ENCODE peak calls at places on chromosomes 4 and X, in six cellular contexts. One of them, this sample, is unnamed.
A peak's percentile ranks its signal among the peaks of the same experiment; 100 is the strongest.

GRCh38 chr4:152696764-152697250 is 17.0 kb upstream of the TMEM154 start:
- DNase-seq in effector memory CD4-positive, alpha-beta T cell: peak; percentile 12
- DNase-seq in GM13976: peak; percentile 83
- DNase-seq in stimulated activated CD8-positive, alpha-beta memory T cell treated with anti-CD3 and anti-CD28 coated beads, Interleukin-7, amount 100 ng/mL, for 24 hours: no peak
- DNase-seq in M059J: peak; percentile 83
- DNase-seq in caudate nucleus: no peak
- DNase-seq in this sample: no peak

GRCh38 chr4:80071643-80072606 is 1.1 kb downstream of the ANTXR2 start:
- DNase-seq in effector memory CD4-positive, alpha-beta T cell: peak; percentile 35
- DNase-seq in M059J: peak; percentile 41
- DNase-seq in stimulated activated CD8-positive, alpha-beta memory T cell treated with anti-CD3 and anti-CD28 coated beads, Interleukin-7, amount 100 ng/mL, for 24 hours: peak; percentile 22
- DNase-seq in GM13976: peak; percentile 43
- DNase-seq in caudate nucleus: no peak
- DNase-seq in this sample: peak; percentile 31

GRCh38 chr4:158193171-158193749 is 17.0 kb upstream of the TMEM144 start:
- DNase-seq in stimulated activated CD8-positive, alpha-beta memory T cell treated with anti-CD3 and anti-CD28 coated beads, Interleukin-7, amount 100 ng/mL, for 24 hours: no peak
- DNase-seq in effector memory CD4-positive, alpha-beta T cell: no peak
- DNase-seq in GM13976: peak; percentile 21
- DNase-seq in M059J: peak; percentile 43
- DNase-seq in caudate nucleus: no peak
- DNase-seq in this sample: no peak

GRCh38 chr4:76095568-76095967 is 21.1 kb downstream of the ART3 start:
- DNase-seq in M059J: no peak
- DNase-seq in stimulated activated CD8-positive, alpha-beta memory T cell treated with anti-CD3 and anti-CD28 coated beads, Interleukin-7, amount 100 ng/mL, for 24 hours: no peak
- DNase-seq in GM13976: no peak
- DNase-seq in effector memory CD4-positive, alpha-beta T cell: no peak
- DNase-seq in caudate nucleus: no peak
- DNase-seq in this sample: no peak

GRCh38 chr4:120801171-120801758 is 121.3 kb downstream of the PRDM5 start:
- DNase-seq in M059J: peak; percentile 41
- DNase-seq in effector memory CD4-positive, alpha-beta T cell: no peak
- DNase-seq in GM13976: no peak
- DNase-seq in caudate nucleus: peak; percentile 4
- DNase-seq in stimulated activated CD8-positive, alpha-beta memory T cell treated with anti-CD3 and anti-CD28 coated beads, Interleukin-7, amount 100 ng/mL, for 24 hours: no peak
- DNase-seq in this sample: no peak

GRCh38 chr4:40992472-40993298 is 221.7 kb downstream of the APBB2 start:
- DNase-seq in caudate nucleus: no peak
- DNase-seq in effector memory CD4-positive, alpha-beta T cell: no peak
- DNase-seq in stimulated activated CD8-positive, alpha-beta memory T cell treated with anti-CD3 and anti-CD28 coated beads, Interleukin-7, amount 100 ng/mL, for 24 hours: no peak
- DNase-seq in M059J: peak; percentile 67
- DNase-seq in GM13976: peak; percentile 43
- DNase-seq in this sample: no peak

GRCh38 chrX:114611018-114611619 is 27.2 kb downstream of the HTR2C start:
- DNase-seq in caudate nucleus: no peak
- DNase-seq in GM13976: peak; percentile 41
- DNase-seq in M059J: peak; percentile 54
- DNase-seq in stimulated activated CD8-positive, alpha-beta memory T cell treated with anti-CD3 and anti-CD28 coated beads, Interleukin-7, amount 100 ng/mL, for 24 hours: no peak
- DNase-seq in effector memory CD4-positive, alpha-beta T cell: no peak
- DNase-seq in this sample: no peak

GRCh38 chr4:164304240-164304639 is 449.7 kb upstream of the SMIM31 start:
- DNase-seq in effector memory CD4-positive, alpha-beta T cell: no peak
- DNase-seq in stimulated activated CD8-positive, alpha-beta memory T cell treated with anti-CD3 and anti-CD28 coated beads, Interleukin-7, amount 100 ng/mL, for 24 hours: no peak
- DNase-seq in caudate nucleus: no peak
- DNase-seq in M059J: no peak
- DNase-seq in GM13976: peak; percentile 15
- DNase-seq in this sample: no peak

GRCh38 chr4:114287079-114287696 is 307.7 kb upstream of the ARSJ start:
- DNase-seq in caudate nucleus: no peak
- DNase-seq in effector memory CD4-positive, alpha-beta T cell: no peak
- DNase-seq in M059J: no peak
- DNase-seq in stimulated activated CD8-positive, alpha-beta memory T cell treated with anti-CD3 and anti-CD28 coated beads, Interleukin-7, amount 100 ng/mL, for 24 hours: no peak
- DNase-seq in GM13976: no peak
- DNase-seq in this sample: no peak

GRCh38 chrX:3271485-3272186 is 74.8 kb downstream of the MXRA5 start:
- DNase-seq in effector memory CD4-positive, alpha-beta T cell: no peak
- DNase-seq in caudate nucleus: no peak
- DNase-seq in GM13976: no peak
- DNase-seq in M059J: peak; percentile 93
- DNase-seq in stimulated activated CD8-positive, alpha-beta memory T cell treated with anti-CD3 and anti-CD28 coated beads, Interleukin-7, amount 100 ng/mL, for 24 hours: no peak
- DNase-seq in this sample: no peak